ENCODE peak calls at places on chromosomes 6 and 20, in nine cellular contexts. T is OCI-LY7, L is epithelial cell of esophagus, J is colonic mucosa, G is ascending aorta, B is left lung, F is brain microvascular endothelial cell, A is neural progenitor cell, X is Panc1. E is an unnamed sample.

GRCh38 chr20:31440012-31440659 is at the start of gene DEFB123:
- DNase-seq in T (no peak), L (no peak), J (no peak), G (no peak), B (no peak), F (no peak), A (no peak), X (no peak), E (no peak)

GRCh38 chr20:35643045-35643444 is 21.7 kb downstream of the CPNE1 start:
- DNase-seq in T (no peak), L (no peak), J (no peak), G (no peak), B (no peak), F (no peak), A (no peak), X (no peak), E (no peak)

GRCh38 chr6:29584821-29585220 is at the start of gene OR2H2:
- DNase-seq in T (no peak), L (no peak), J (no peak), G (no peak), B (no peak), F (no peak), A (no peak), X (no peak), E (no peak)

GRCh38 chr20:17808357-17808756 is 108.6 kb downstream of the BANF2 start:
- DNase-seq in T (no peak), L (no peak), J (peak; percentile 52), G (no peak), B (no peak), F (peak; percentile 62), A (no peak), X (no peak), E (no peak)

GRCh38 chr6:27720607-27721580 is 191.3 kb downstream of the OR2B2 start:
- DNase-seq in T (no peak), L (peak; percentile 85), J (no peak), G (no peak), B (no peak), F (peak; percentile 86), A (peak; percentile 52), X (peak; percentile 94), E (no peak)

GRCh38 chr6:44800171-44800671 is 412.7 kb downstream of the CDC5L start:
- DNase-seq in T (no peak), L (peak; percentile 51), J (no peak), G (no peak), B (no peak), F (peak; percentile 69), A (peak; percentile 23), X (no peak), E (peak; percentile 96)

GRCh38 chr6:45900808-45901752 is 114.6 kb downstream of the CLIC5 start:
- DNase-seq in T (no peak), L (peak; percentile 48), J (no peak), G (no peak), B (no peak), F (peak; percentile 31), A (peak; percentile 26), X (no peak), E (no peak)

GRCh38 chr6:43744931-43745727 is 24.9 kb upstream of the VEGFA start:
- DNase-seq in T (no peak), L (no peak), J (no peak), G (no peak), B (no peak), F (no peak), A (no peak), X (no peak), E (no peak)

GRCh38 chr6:167898673-167899311 is 72.1 kb downstream of the AFDN start:
- DNase-seq in T (peak; percentile 41), L (peak; percentile 48), J (no peak), G (no peak), B (no peak), F (no peak), A (peak; percentile 24), X (no peak), E (peak; percentile 5)

GRCh38 chr20:48175261-48175660 is 390.0 kb upstream of the SULF2 start:
- DNase-seq in T (no peak), L (no peak), J (no peak), G (no peak), B (no peak), F (no peak), A (no peak), X (no peak), E (no peak)

GRCh38 chr6:158752613-158753012 is 66.6 kb downstream of the EZR start:
- DNase-seq in T (peak; percentile 58), L (no peak), J (no peak), G (no peak), B (no peak), F (no peak), A (peak; percentile 19), X (no peak), E (peak; percentile 59)

GRCh38 chr6:104548297-104548696 is 311.4 kb downstream of the HACE1 start:
- DNase-seq in T (no peak), L (no peak), J (no peak), G (no peak), B (no peak), F (no peak), A (no peak), X (no peak), E (no peak)

DNA sequence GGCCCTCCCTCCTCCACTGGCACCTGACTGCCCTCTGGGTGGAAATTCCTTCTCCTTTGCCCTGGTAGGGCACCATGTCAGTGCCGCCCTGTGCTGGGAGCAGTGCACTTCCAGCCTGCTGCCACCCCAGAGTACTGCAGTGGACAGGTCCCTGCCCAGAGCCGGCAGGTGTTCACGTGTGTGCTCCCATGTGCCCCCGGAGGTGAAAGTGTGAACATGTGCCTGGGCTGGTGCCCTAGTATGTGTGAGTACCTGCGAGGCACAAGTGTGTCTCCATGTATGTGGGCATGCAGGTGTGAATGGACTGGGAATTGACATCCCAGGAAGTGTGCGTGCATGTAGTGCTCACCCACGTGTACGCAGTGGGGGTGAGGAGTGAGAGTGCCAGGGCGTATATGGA is 29.4 kb downstream of the SDCBP2 start:
- DNase-seq in T (no peak), L (no peak), J (peak; percentile 34), G (no peak), B (no peak), F (no peak), A (peak; percentile 45), X (no peak), E (no peak)
- TF ChIP-seq CTCF in T (no peak), L (peak; percentile 17), J (peak; percentile 22), G (no peak), B (no peak), F (peak; percentile 44), A (peak; percentile 45), X (no peak), E (peak; percentile 26)

GRCh38 chr6:147872002-147872401 is 363.5 kb downstream of the SAMD5 start:
- DNase-seq in T (no peak), L (no peak), J (no peak), G (no peak), B (no peak), F (no peak), A (no peak), X (no peak), E (no peak)

GRCh38 chr6:147869869-147870268 is 361.4 kb downstream of the SAMD5 start:
- DNase-seq in T (no peak), L (no peak), J (no peak), G (no peak), B (no peak), F (no peak), A (no peak), X (no peak), E (no peak)

GRCh38 chr6:147868493-147869222 is 360.2 kb downstream of the SAMD5 start:
- DNase-seq in T (no peak), L (no peak), J (no peak), G (no peak), B (no peak), F (no peak), A (no peak), X (no peak), E (no peak)

GRCh38 chr6:147869223-147869600 is 360.7 kb downstream of the SAMD5 start:
- DNase-seq in T (no peak), L (no peak), J (no peak), G (no peak), B (no peak), F (no peak), A (no peak), X (no peak), E (no peak)

DNA sequence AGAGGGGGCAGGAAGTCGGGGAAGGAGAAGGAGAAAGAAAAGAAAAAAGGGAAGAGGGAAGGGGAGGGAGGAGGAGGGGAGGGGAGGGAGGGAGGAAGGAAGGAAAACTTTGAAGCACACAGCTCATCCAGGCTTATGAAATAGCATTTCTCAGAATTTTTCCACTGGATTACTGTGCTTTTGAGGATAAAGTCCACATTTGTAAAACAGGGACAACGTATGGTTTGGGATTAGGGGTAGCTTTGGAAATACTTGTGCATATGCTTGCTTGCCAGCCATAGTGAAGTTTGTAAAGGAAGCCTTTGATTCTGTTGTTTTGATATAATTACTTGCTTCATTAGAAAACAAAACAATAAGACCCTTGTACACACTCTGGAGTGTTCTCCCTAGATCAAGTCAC is 362.3 kb downstream of the SAMD5 start:
- DNase-seq in T (no peak), L (no peak), J (no peak), G (no peak), B (no peak), F (no peak), A (no peak), X (no peak), E (peak; percentile 40)
- H3K4me3 ChIP-seq in T (no peak overlapping the region), L (no peak overlapping the region), J (no peak overlapping the region), G (no peak overlapping the region), B (no peak overlapping the region), F (no peak overlapping the region), A (no peak overlapping the region), X (no peak overlapping the region), E (no peak overlapping the region)

DNA sequence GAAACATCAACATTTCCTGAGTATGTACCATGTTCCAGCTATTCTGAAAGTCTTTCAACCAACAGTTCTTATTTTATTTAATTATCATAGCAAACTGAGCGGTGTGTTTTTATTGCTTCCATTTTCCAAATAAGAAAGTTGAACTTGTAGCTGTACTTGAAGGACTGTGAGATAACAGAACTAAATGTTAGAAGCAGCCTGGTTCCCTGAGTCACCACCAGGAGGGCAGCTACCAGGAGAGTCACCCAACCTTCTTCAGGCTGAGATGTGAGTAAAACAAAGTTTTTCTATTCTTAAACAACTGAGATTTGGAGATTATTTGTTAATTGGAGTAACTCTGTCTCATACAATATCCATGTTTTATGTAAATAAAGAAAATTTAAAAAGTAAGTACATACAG is 403.4 kb downstream of the PKHD1 start:
- DNase-seq in T (no peak), L (peak; percentile 2), J (no peak), G (no peak), B (no peak), F (no peak), A (no peak), X (no peak), E (no peak)
- TF ChIP-seq CTCF in T (no peak), L (peak; percentile 23), J (no peak), G (no peak), B (no peak), F (no peak), A (peak; percentile 17), X (no peak), E (no peak)

DNA sequence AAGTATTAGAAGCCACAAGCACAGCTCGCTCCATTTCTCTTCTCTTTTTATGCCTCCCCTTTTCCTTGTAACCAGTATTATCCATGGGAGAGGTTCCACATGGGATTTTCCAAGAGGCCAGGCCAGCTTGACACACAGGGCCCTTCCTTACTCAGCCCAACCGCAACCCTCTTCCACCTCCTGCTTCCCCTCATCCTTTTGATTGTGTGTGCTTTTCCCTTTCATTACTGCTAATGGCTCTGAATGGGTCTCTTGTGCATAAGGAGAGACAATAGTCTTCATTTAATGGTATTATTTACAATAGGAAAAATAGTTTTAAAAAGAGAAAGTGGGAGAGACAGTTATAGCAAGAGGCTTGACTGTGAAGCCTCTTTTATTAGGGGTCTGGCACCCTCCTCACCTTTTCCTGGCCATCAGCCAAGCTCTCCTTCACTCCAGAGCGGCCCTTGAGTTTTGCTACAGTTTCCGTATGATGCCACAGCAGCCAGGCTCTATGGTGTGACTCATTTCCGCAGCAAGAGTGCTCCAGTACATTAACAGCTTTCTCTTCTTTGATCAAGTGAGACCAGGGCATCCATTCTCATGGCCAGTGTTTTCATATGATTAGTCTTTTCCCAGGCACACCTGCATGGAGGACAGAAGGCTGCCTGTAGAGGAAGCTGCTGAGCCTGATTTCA is 579.5 kb downstream of the TFAP2B start:
- DNase-seq in T (no peak), L (peak; percentile 80), J (no peak), G (no peak), B (no peak), F (no peak), A (no peak), X (peak; percentile 18), E (no peak)
- H3K4me3 ChIP-seq in T (no peak overlapping the region), L (no peak overlapping the region), J (no peak overlapping the region), G (no peak overlapping the region), B (no peak overlapping the region), F (no peak overlapping the region), A (no peak overlapping the region), X (no peak overlapping the region), E (no peak overlapping the region)

E was measured in retinal pigment epithelial cell.